ENCODE peak calls at places on chromosomes 13 and 19, in seven cellular contexts. F is H1, A is H9, E is IMR-90, S is mesendoderm, K is trophoblast cell, P is mesenchymal stem cell. D is an unnamed sample.

GRCh38 chr13:40420160-40420740 is 246.2 kb downstream of the FOXO1 start:
- DNase-seq in F (no peak), A (no peak), E (no peak), S (peak), K (no peak), P (no peak), D (no peak)

GRCh38 chr13:23960566-23961156 is 63.4 kb upstream of the C1QTNF9B start:
- DNase-seq in F (no peak), A (no peak), E (peak), S (peak), K (peak), P (peak), D (peak)

GRCh38 chr13:30360586-30360985 is 53.2 kb upstream of the KATNAL1 start:
- DNase-seq in F (no peak), A (no peak), E (no peak), S (no peak), K (no peak), P (no peak), D (no peak)

GRCh38 chr13:67225252-67226159 is 4.6 kb downstream of the PCDH9 start:
- DNase-seq in F (no peak), A (no peak), E (no peak), S (no peak), K (no peak), P (no peak), D (no peak)

GRCh38 chr13:50319603-50320296 is 304.5 kb downstream of the KCNRG start:
- DNase-seq in F (no peak), A (no peak), E (peak), S (no peak), K (no peak), P (peak), D (no peak)

GRCh38 chr19:38263696-38264485 is 482 bp upstream of the SPINT2 start:
- DNase-seq in F (peak), A (peak), E (peak), S (peak), K (peak), P (peak), D (no peak)

GRCh38 chr19:54644056-54644455 is 13.8 kb downstream of the LILRB1 start:
- DNase-seq in F (no peak), A (no peak), E (no peak), S (no peak), K (peak), P (no peak), D (no peak)

GRCh38 chr19:45800009-45800553 is 7.4 kb upstream of the DMWD start:
- DNase-seq in F (no peak), A (no peak), E (peak), S (peak), K (no peak), P (peak), D (no peak)

GRCh38 chr13:40572961-40573360 is 93.5 kb downstream of the FOXO1 start:
- DNase-seq in F (no peak), A (no peak), E (no peak), S (no peak), K (no peak), P (no peak), D (no peak)

GRCh38 chr19:51980116-51980736 is 6.4 kb downstream of the ZNF350 start:
- DNase-seq in F (no peak), A (no peak), E (no peak), S (no peak), K (peak), P (no peak), D (no peak)

GRCh38 chr19:35330475-35330874 is 1.5 kb downstream of the CD22 start:
- DNase-seq in F (no peak), A (no peak), E (no peak), S (no peak), K (no peak), P (no peak), D (no peak)

GRCh38 chr19:31289976-31290375 is 59.3 kb downstream of the TSHZ3 start:
- DNase-seq in F (no peak), A (no peak), E (no peak), S (no peak), K (no peak), P (no peak), D (no peak)

GRCh38 chr13:108070491-108070890 is 144.8 kb downstream of the LIG4 start:
- DNase-seq in F (no peak), A (no peak), E (no peak), S (no peak), K (no peak), P (no peak), D (no peak)

GRCh38 chr13:110885966-110886365 is 28.9 kb downstream of the ANKRD10 start:
- DNase-seq in F (no peak), A (peak), E (no peak), S (peak), K (no peak), P (no peak), D (no peak)

GRCh38 chr19:1027020-1027952 is 878 bp downstream of the CNN2 start:
- DNase-seq in F (no peak), A (no peak), E (no peak), S (peak), K (no peak), P (no peak), D (peak)

GRCh38 chr13:24194447-24194846 is 33.9 kb downstream of the SPATA13 start:
- DNase-seq in F (no peak), A (no peak), E (no peak), S (no peak), K (peak), P (no peak), D (no peak)

GRCh38 chr19:40668991-40669614 is 21.3 kb downstream of the NUMBL start:
- DNase-seq in F (no peak), A (no peak), E (no peak), S (no peak), K (no peak), P (no peak), D (no peak)

GRCh38 chr13:111909971-111910671 is 156.8 kb upstream of the SOX1 start:
- DNase-seq in F (no peak), A (no peak), E (no peak), S (no peak), K (no peak), P (no peak), D (no peak)

GRCh38 chr19:34282611-34283519 is 28.5 kb downstream of the GARRE1 start:
- DNase-seq in F (no peak), A (no peak), E (no peak), S (no peak), K (no peak), P (no peak), D (no peak)

GRCh38 chr13:34322416-34323074 is 504.6 kb downstream of the RFC3 start:
- DNase-seq in F (no peak), A (no peak), E (no peak), S (no peak), K (no peak), P (no peak), D (no peak)

GRCh38 chr13:37473035-37473434 is 125.5 kb downstream of the POSTN start:
- DNase-seq in F (no peak), A (peak), E (no peak), S (peak), K (no peak), P (no peak), D (no peak)

GRCh38 chr19:10718205-10719196 is 622 bp downstream of the DNM2 start:
- DNase-seq in F (no peak), A (no peak), E (peak), S (peak), K (peak), P (peak), D (no peak)

GRCh38 chr19:54439174-54439851 is 9.7 kb upstream of the LENG8 start:
- DNase-seq in F (no peak), A (peak), E (no peak), S (peak), K (peak), P (peak), D (no peak)

GRCh38 chr13:98476538-98476966 is 100.4 kb downstream of the STK24 start:
- DNase-seq in F (no peak), A (peak), E (peak), S (peak), K (no peak), P (peak), D (no peak)

GRCh38 chr13:50838701-50839100 is 4.8 kb downstream of the DLEU7 start:
- DNase-seq in F (no peak), A (no peak), E (no peak), S (no peak), K (no peak), P (no peak), D (no peak)

GRCh38 chr19:41547569-41547968 is 28.4 kb upstream of the CEACAM21 start:
- DNase-seq in F (no peak), A (no peak), E (no peak), S (no peak), K (no peak), P (no peak), D (no peak)

GRCh38 chr13:102172406-102172805 is 229.4 kb downstream of the FGF14 start:
- DNase-seq in F (no peak), A (no peak), E (no peak), S (peak), K (no peak), P (no peak), D (no peak)

GRCh38 chr19:58386166-58386575 is 898 bp upstream of the RPS5 start:
- DNase-seq in F (no peak), A (peak), E (no peak), S (no peak), K (no peak), P (no peak), D (no peak)

GRCh38 chr19:44807652-44808462 is 1.0 kb upstream of the BCAM start:
- DNase-seq in F (peak), A (peak), E (peak), S (peak), K (peak), P (peak), D (peak)

GRCh38 chr13:99916366-99917103 is 55.0 kb downstream of the ZIC5 start:
- DNase-seq in F (no peak), A (no peak), E (peak), S (peak), K (peak), P (peak), D (no peak)

GRCh38 chr13:101773062-101773461 is 320.6 kb downstream of the ITGBL1 start:
- DNase-seq in F (no peak), A (no peak), E (no peak), S (peak), K (peak), P (peak), D (no peak)

GRCh38 chr13:97629601-97630272 is 195.8 kb downstream of the RAP2A start:
- DNase-seq in F (no peak), A (no peak), E (no peak), S (no peak), K (peak), P (no peak), D (no peak)

GRCh38 chr13:52615817-52616216 is 26.4 kb upstream of the HNRNPA1L2 start:
- DNase-seq in F (no peak), A (no peak), E (no peak), S (no peak), K (no peak), P (no peak), D (no peak)

GRCh38 chr19:9996541-9996940 is 13.8 kb downstream of the COL5A3 start:
- DNase-seq in F (no peak), A (no peak), E (peak), S (no peak), K (no peak), P (no peak), D (no peak)

GRCh38 chr13:96159731-96160130 is 69.8 kb downstream of the HS6ST3 start:
- DNase-seq in F (no peak), A (no peak), E (no peak), S (no peak), K (no peak), P (no peak), D (no peak)

GRCh38 chr13:28684257-28684656 is 25.3 kb downstream of the POMP start:
- DNase-seq in F (peak), A (peak), E (no peak), S (peak), K (peak), P (no peak), D (peak)

GRCh38 chr19:5032101-5032967 is 63.4 kb downstream of the KDM4B start:
- DNase-seq in F (no peak), A (no peak), E (no peak), S (no peak), K (no peak), P (peak), D (no peak)

GRCh38 chr13:110716235-110716505 is 2.7 kb downstream of the ING1 start:
- DNase-seq in F (no peak), A (no peak), E (no peak), S (peak), K (peak), P (peak), D (no peak)

GRCh38 chr13:37127706-37128241 is 22.3 kb upstream of the CSNK1A1L start:
- DNase-seq in F (no peak), A (no peak), E (peak), S (no peak), K (no peak), P (peak), D (no peak)

GRCh38 chr13:70967564-70967963 is 859.3 kb upstream of the KLHL1 start:
- DNase-seq in F (no peak), A (no peak), E (no peak), S (no peak), K (no peak), P (no peak), D (no peak)
- H3K4ac ChIP-seq in F (no peak), A (no peak), E (no peak), S (no peak), K (no peak), P (no peak), D (no peak)

DNA sequence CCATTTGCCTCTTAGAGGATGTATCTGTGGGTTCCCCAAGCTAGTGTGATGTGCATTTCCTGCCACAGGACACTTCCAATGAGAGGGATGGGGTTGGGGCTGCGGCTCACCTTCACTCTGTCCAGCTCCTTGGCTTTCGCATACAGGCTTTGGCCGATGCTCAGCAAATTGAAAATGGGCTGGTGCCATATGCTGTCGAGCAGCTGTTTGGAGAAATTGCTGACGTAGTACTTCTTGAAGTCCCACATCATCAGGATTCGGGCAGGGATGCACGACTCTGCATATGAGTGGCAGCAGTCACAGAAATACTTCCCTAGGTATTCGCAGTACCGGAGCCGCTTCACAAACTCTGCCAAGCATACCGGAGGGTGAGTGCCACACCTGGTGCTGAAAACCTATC is 37.0 kb downstream of the RUBCNL start:
- DNase-seq in F (no peak), A (no peak), E (no peak), S (no peak), K (no peak), P (no peak), D (no peak)
- H3K4me2 ChIP-seq in F (no peak), A (no peak), E (no peak), S (no peak), K (no peak), P (no peak), D (no peak)

DNA sequence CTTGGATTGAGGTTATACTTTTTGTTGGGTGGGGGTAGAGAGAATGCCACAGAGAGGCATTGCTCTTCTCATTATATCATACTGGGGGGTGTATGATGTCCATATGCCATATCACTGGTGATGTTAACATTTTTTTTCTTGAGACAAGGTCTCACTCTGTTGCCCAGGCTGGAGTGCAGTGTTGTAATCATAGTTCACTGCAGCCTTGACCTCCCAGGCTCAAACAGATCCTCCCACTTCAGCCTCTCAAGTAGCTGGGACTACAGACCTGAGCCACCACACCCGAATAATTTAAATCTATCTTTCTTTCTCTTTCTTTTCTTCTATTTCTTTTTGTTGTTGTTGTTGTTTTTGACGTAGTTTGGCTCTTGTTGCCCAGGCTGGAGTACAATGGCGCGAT is 4.9 kb upstream of the SNRNP70 start:
- DNase-seq in F (no peak), A (no peak), E (no peak), S (no peak), K (no peak), P (no peak), D (no peak)
- H4K8ac ChIP-seq in F (no peak), A (no peak), E (no peak), S (no peak), K (no peak), P (no peak), D (no peak)

GRCh38 chr13:59893261-59893660 is 270.5 kb downstream of the DIAPH3 start:
- DNase-seq in F (no peak), A (no peak), E (no peak), S (no peak), K (no peak), P (no peak), D (no peak)
- H3K4ac ChIP-seq in F (no peak), A (no peak), E (no peak), S (no peak), K (no peak), P (no peak), D (no peak)